ENCODE peak calls at places on chromosomes 5 and 9, in five cellular contexts. D, N, A, M and G are unnamed samples.

GRCh38 chr5:144638802-144639201 is 468.1 kb downstream of the KCTD16 start:
- DNase-seq in D (no peak), N (no peak), A (no peak), M (no peak), G (no peak)

GRCh38 chr9:72292874-72293607 is 72.0 kb downstream of the ZFAND5 start:
- DNase-seq in D (no peak), N (peak), A (no peak), M (no peak), G (no peak)

GRCh38 chr5:178241259-178241658 is 8.7 kb upstream of the PHYKPL start:
- DNase-seq in D (peak), N (no peak), A (no peak), M (no peak), G (no peak)

GRCh38 chr5:11385251-11385900 is 518.9 kb downstream of the CTNND2 start:
- DNase-seq in D (no peak), N (no peak), A (no peak), M (no peak), G (no peak)

GRCh38 chr9:83533296-83533695 is 4.9 kb downstream of the FRMD3 start:
- DNase-seq in D (no peak), N (no peak), A (no peak), M (no peak), G (no peak)

GRCh38 chr5:88695232-88695631 is 187.8 kb downstream of the MEF2C start:
- DNase-seq in D (no peak), N (no peak), A (no peak), M (no peak), G (no peak)

GRCh38 chr9:132406554-132407122 is at the start of gene TTF1:
- DNase-seq in D (peak), N (peak), A (peak), M (peak), G (peak)

GRCh38 chr5:176535101-176535654 is 2.0 kb downstream of the RNF44 start:
- DNase-seq in D (peak), N (no peak), A (no peak), M (no peak), G (no peak)

GRCh38 chr5:126624534-126624933 is 23.8 kb downstream of the PHAX start:
- DNase-seq in D (no peak), N (no peak), A (no peak), M (no peak), G (no peak)

GRCh38 chr9:25864509-25864908 is 186.3 kb upstream of the TUSC1 start:
- DNase-seq in D (no peak), N (no peak), A (no peak), M (no peak), G (no peak)

GRCh38 chr9:89483592-89484474 is 14.1 kb downstream of the SEMA4D start:
- DNase-seq in D (peak), N (no peak), A (peak), M (no peak), G (no peak)

GRCh38 chr5:106288977-106289376 is 1381.8 kb downstream of the EFNA5 start:
- DNase-seq in D (no peak), N (no peak), A (no peak), M (no peak), G (no peak)

GRCh38 chr5:127434588-127434987 is 82.9 kb upstream of the PRRC1 start:
- DNase-seq in D (no peak), N (no peak), A (no peak), M (no peak), G (no peak)

GRCh38 chr9:27303219-27303618 is 6.3 kb upstream of the EQTN start:
- DNase-seq in D (no peak), N (no peak), A (no peak), M (no peak), G (no peak)

GRCh38 chr5:39605966-39606591 is 181.3 kb upstream of the DAB2 start:
- DNase-seq in D (no peak), N (no peak), A (no peak), M (no peak), G (no peak)

GRCh38 chr5:110017854-110018253 is 328.1 kb downstream of the MAN2A1 start:
- DNase-seq in D (no peak), N (no peak), A (no peak), M (no peak), G (no peak)